ENCODE peak calls at places on chromosomes 1 and 21, in four cellular contexts. One of them, this sample, is unnamed.

GRCh38 chr1:42173155-42173933 is 8.8 kb upstream of the GUCA2A start:
- DNase-seq in PC-3: peak
- DNase-seq in IMR-90: peak
- DNase-seq in stomach: peak
- DNase-seq in this sample: peak

GRCh38 chr1:234503193-234504050 is 24.4 kb upstream of the TARBP1 start:
- DNase-seq in PC-3: no peak
- DNase-seq in IMR-90: peak
- DNase-seq in stomach: no peak
- DNase-seq in this sample: peak

GRCh38 chr1:16631248-16632043 is 18.1 kb upstream of the NBPF1 start:
- DNase-seq in PC-3: no peak
- DNase-seq in IMR-90: no peak
- DNase-seq in stomach: peak
- DNase-seq in this sample: no peak

GRCh38 chr1:2189459-2190425 is 4.8 kb downstream of the FAAP20 start:
- DNase-seq in PC-3: peak
- DNase-seq in IMR-90: peak
- DNase-seq in stomach: peak
- DNase-seq in this sample: peak

GRCh38 chr1:214637722-214638473 is 34.9 kb downstream of the CENPF start:
- DNase-seq in PC-3: peak
- DNase-seq in IMR-90: peak
- DNase-seq in stomach: no peak
- DNase-seq in this sample: peak

GRCh38 chr21:30146558-30147282 is 19.9 kb downstream of the CLDN17 start:
- DNase-seq in PC-3: peak
- DNase-seq in IMR-90: no peak
- DNase-seq in stomach: no peak
- DNase-seq in this sample: no peak

GRCh38 chr1:9369964-9370788 is 77.5 kb downstream of the SPSB1 start:
- DNase-seq in PC-3: no peak
- DNase-seq in IMR-90: no peak
- DNase-seq in stomach: no peak
- DNase-seq in this sample: no peak

GRCh38 chr1:68081775-68082283 is 31.4 kb upstream of the DIRAS3 start:
- DNase-seq in PC-3: no peak
- DNase-seq in IMR-90: peak
- DNase-seq in stomach: no peak
- DNase-seq in this sample: no peak

GRCh38 chr1:53948291-53948690 is 2.1 kb downstream of the LRRC42 start:
- DNase-seq in PC-3: no peak
- DNase-seq in IMR-90: no peak
- DNase-seq in stomach: no peak
- DNase-seq in this sample: no peak

GRCh38 chr1:50231209-50231608 is 122.5 kb downstream of the ELAVL4 start:
- DNase-seq in PC-3: no peak
- DNase-seq in IMR-90: no peak
- DNase-seq in stomach: no peak
- DNase-seq in this sample: no peak

GRCh38 chr21:35243171-35243570 is 194.1 kb upstream of the RUNX1 start:
- DNase-seq in PC-3: peak
- DNase-seq in IMR-90: no peak
- DNase-seq in stomach: no peak
- DNase-seq in this sample: no peak

GRCh38 chr1:112925015-112925414 is 31.0 kb downstream of the SLC16A1 start:
- DNase-seq in PC-3: no peak
- DNase-seq in IMR-90: no peak
- DNase-seq in stomach: no peak
- DNase-seq in this sample: no peak

GRCh38 chr1:226763741-226764264 is 24.7 kb upstream of the ITPKB start:
- DNase-seq in PC-3: peak
- DNase-seq in IMR-90: peak
- DNase-seq in stomach: no peak
- DNase-seq in this sample: peak

DNA sequence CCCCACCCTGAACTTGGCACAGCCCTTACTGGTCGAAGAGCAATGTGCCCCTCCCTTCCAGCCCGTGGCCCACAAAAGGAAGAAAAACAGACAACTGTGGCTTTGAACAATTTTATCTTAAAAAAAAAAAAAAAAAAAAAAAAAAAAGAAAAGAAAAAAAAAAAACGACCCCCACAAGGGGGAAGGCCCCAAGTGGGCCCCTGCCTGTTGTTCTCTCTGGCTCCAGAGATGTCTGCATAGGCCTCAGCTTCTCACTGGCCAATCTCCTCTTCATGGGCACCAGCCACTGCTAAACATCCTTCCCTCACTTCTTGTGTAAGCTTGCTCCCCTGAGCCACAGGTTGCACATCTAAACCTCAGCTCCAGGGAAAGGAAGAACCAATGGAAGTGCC is 386 bp upstream of the TSTD1 start:
- DNase-seq in PC-3: no peak
- DNase-seq in IMR-90: no peak
- DNase-seq in stomach: no peak
- DNase-seq in this sample: no peak
- H3K4me3 ChIP-seq in PC-3: peak
- H3K4me3 ChIP-seq in IMR-90: no peak
- H3K4me3 ChIP-seq in stomach: peak
- H3K4me3 ChIP-seq in this sample: peak

DNA sequence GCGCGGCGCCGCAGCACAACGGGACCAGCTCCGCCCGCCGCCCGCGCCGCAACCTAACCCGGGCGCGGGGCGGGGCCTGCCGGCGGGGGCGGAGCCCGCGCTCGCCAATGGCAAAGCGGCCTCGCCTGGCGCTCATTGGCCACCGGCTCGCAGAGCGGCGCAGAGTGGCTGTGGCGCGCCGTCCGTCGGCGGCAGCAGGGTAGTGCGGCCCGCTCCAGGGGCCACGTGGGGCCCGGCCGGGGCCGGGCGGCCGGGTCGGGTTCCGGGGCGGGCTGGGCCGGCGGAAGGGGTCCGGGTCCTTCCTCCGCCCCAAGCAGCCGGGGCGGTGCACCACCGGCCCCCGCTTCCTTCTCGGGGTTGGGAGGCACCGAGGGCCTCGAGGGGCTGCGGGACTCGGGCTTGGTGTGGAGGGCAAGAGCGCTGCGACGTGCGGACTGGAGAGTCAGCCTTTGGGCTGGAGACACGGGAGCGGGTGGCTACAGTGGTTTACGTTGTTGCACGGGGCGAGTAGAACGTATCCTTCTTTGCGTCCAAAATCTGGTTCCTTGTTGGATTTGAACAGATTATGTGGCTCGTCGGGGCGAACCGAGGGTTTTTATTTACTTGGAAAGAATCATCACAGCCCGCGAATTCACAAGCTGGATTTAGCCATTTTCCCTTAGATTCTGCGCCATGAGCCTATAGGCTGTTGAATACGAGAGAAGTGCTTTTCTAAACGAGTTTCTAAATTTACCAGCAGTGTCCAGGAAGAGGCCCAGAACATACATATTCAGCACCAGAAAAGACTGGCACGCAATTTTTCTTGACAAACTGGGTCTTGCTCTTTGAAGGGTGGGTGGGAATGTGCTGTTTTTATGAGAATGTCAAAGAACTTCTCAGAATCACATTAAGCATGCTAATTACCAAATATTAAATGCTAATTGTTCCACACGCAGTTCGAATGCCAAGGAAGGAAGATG is at the start of gene SRM:
- DNase-seq in PC-3: peak
- DNase-seq in IMR-90: peak
- DNase-seq in stomach: peak
- DNase-seq in this sample: peak
- TF ChIP-seq CTCF in PC-3: no peak
- TF ChIP-seq CTCF in IMR-90: peak
- TF ChIP-seq CTCF in stomach: no peak
- TF ChIP-seq CTCF in this sample: peak

DNA sequence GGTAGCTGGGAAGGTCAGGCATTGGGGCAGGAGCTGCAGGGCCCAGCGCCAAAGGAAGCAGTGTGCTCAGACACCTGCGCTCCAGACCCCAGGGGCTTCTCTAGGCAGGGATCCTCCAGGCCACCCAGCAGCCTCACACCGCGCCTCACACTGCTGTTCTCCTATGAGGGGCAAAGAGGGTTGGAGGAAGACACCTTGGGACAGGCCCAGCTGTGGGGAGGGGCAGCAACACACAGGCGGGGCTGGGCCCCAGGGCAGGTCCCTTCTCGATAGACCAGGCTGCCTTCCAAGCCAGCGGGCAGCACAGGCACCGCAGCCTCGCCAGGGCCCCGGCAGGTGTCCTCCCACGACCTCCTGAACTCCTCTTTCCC is 20.7 kb upstream of the PRSS38 start:
- DNase-seq in PC-3: no peak
- DNase-seq in IMR-90: no peak
- DNase-seq in stomach: no peak
- DNase-seq in this sample: no peak
- H3K4me3 ChIP-seq in PC-3: no peak
- H3K4me3 ChIP-seq in IMR-90: no peak
- H3K4me3 ChIP-seq in stomach: no peak
- H3K4me3 ChIP-seq in this sample: peak

GRCh38 chr1:225380691-225381090 is 47.1 kb downstream of the LBR start:
- DNase-seq in PC-3: no peak
- DNase-seq in IMR-90: no peak
- DNase-seq in stomach: no peak
- DNase-seq in this sample: no peak
- TF ChIP-seq CTCF in PC-3: no peak
- TF ChIP-seq CTCF in IMR-90: no peak
- TF ChIP-seq CTCF in stomach: no peak
- TF ChIP-seq CTCF in this sample: no peak

GRCh38 chr1:152707860-152708259 is at the start of gene LCE4A:
- DNase-seq in PC-3: no peak
- DNase-seq in IMR-90: no peak
- DNase-seq in stomach: no peak
- DNase-seq in this sample: no peak
- H3K4me3 ChIP-seq in PC-3: no peak
- H3K4me3 ChIP-seq in IMR-90: no peak
- H3K4me3 ChIP-seq in stomach: no peak
- H3K4me3 ChIP-seq in this sample: no peak

GRCh38 chr1:63147783-63148182 is 174.6 kb upstream of the FOXD3 start:
- DNase-seq in PC-3: no peak
- DNase-seq in IMR-90: no peak
- DNase-seq in stomach: no peak
- DNase-seq in this sample: no peak

GRCh38 chr1:63148825-63149645 is 173.3 kb upstream of the FOXD3 start:
- DNase-seq in PC-3: peak
- DNase-seq in IMR-90: peak
- DNase-seq in stomach: peak
- DNase-seq in this sample: peak

GRCh38 chr1:63142001-63142400 is 180.4 kb upstream of the FOXD3 start:
- DNase-seq in PC-3: no peak
- DNase-seq in IMR-90: no peak
- DNase-seq in stomach: no peak
- DNase-seq in this sample: no peak

GRCh38 chr1:63143482-63143881 is 178.9 kb upstream of the FOXD3 start:
- DNase-seq in PC-3: no peak
- DNase-seq in IMR-90: no peak
- DNase-seq in stomach: no peak
- DNase-seq in this sample: no peak
- TF ChIP-seq CTCF in PC-3: no peak
- TF ChIP-seq CTCF in IMR-90: no peak
- TF ChIP-seq CTCF in stomach: no peak
- TF ChIP-seq CTCF in this sample: peak

DNA sequence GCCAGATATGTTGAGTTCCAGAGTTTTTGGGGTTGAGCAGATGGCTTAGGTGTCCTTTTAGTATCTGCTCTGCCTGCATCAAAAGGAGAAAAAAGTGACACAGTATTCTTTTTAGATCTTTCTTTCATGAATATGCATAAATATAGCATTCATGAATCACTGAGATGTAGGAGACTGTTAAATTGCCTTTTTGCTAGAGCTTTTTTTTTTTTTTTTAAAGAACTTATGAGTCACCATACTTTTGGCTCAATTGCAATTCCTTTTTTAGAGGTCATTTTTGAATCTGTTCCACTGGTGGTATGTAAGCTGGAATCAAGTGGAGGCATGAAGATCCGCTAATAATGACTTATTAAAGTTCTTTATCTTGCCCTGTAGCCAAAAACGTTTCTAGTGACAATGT is 480.9 kb upstream of the ZRANB2 start:
- DNase-seq in PC-3: peak
- DNase-seq in IMR-90: peak
- DNase-seq in stomach: no peak
- DNase-seq in this sample: peak
- H3K4me3 ChIP-seq in PC-3: peak
- H3K4me3 ChIP-seq in IMR-90: no peak
- H3K4me3 ChIP-seq in stomach: no peak
- H3K4me3 ChIP-seq in this sample: peak

DNA sequence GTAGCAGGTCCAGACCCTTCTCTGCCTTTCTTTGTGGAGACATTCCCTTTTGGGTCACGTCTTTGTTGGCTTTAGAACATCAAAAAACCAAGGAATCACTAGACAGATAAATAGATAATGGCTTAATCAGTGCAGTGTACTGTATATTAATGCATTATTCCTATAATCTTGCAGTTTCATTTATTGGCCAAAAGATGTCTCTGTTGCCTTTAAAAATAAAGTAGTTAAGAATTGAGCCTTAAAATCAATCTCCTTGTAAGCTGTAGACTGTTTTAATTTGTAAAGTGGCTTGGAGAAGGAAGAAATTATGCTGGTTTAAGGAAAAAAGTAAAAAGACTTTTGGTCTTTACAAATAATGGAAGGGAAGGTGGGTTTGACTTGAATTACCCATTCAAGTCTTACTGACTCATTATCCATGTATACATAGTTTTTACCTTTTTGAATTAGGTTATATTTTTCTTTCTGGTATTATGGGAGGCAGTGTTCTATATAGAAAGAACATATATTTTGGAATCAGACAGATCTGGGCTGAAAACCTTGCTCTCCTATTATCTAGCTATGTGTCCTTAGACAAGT is 84.6 kb downstream of the VPS13D start:
- DNase-seq in PC-3: peak
- DNase-seq in IMR-90: peak
- DNase-seq in stomach: no peak
- DNase-seq in this sample: peak
- TF ChIP-seq CTCF in PC-3: peak
- TF ChIP-seq CTCF in IMR-90: peak
- TF ChIP-seq CTCF in stomach: no peak
- TF ChIP-seq CTCF in this sample: peak

This sample was measured in fibroblast of the aortic adventitia.